ENCODE peak calls at places on chromosomes 13 and 19, in ten cellular contexts. Y, D, V, O, M, E, H, N, R and P are unnamed samples.

GRCh38 chr13:75052616-75053015 is 429.4 kb downstream of the TBC1D4 start:
- DNase-seq in Y (no peak), D (no peak), V (no peak), O (no peak), M (no peak), E (no peak), H (no peak), N (no peak), R (no peak), P (no peak)

GRCh38 chr13:43369319-43369718 is 345.9 kb downstream of the DNAJC15 start:
- DNase-seq in Y (no peak), D (no peak), V (no peak), O (no peak), M (no peak), E (no peak), H (no peak), N (no peak), R (no peak), P (no peak)

GRCh38 chr13:40982772-40983171 is 36.3 kb downstream of the ELF1 start:
- DNase-seq in Y (no peak), D (no peak), V (peak; percentile 41), O (no peak), M (no peak), E (no peak), H (no peak), N (peak; percentile 84), R (no peak), P (peak; percentile 83)

GRCh38 chr13:113724780-113725315 is 34.2 kb upstream of the TMEM255B start:
- DNase-seq in Y (peak; percentile 72), D (peak; percentile 49), V (peak; percentile 73), O (peak; percentile 76), M (peak; percentile 49), E (no peak), H (peak; percentile 89), N (peak; percentile 12), R (peak; percentile 53), P (peak; percentile 96)

GRCh38 chr13:44816701-44817684 is 172.3 kb downstream of the NUFIP1 start:
- DNase-seq in Y (no peak), D (peak; percentile 22), V (no peak), O (no peak), M (no peak), E (no peak), H (no peak), N (no peak), R (no peak), P (no peak)

GRCh38 chr19:2394669-2395292 is 32.6 kb downstream of the TIMM13 start:
- DNase-seq in Y (no peak), D (no peak), V (peak; percentile 72), O (no peak), M (no peak), E (no peak), H (no peak), N (peak; percentile 38), R (peak; percentile 76), P (no peak)

GRCh38 chr13:38090913-38091312 is 221.3 kb upstream of the TRPC4 start:
- DNase-seq in Y (no peak), D (no peak), V (no peak), O (no peak), M (no peak), E (no peak), H (no peak), N (no peak), R (no peak), P (no peak)

GRCh38 chr13:23349127-23349897 is 84.2 kb downstream of the SACS start:
- DNase-seq in Y (no peak), D (no peak), V (no peak), O (no peak), M (no peak), E (no peak), H (no peak), N (no peak), R (no peak), P (no peak)

GRCh38 chr19:14300281-14300680 is 81.0 kb upstream of the ADGRE5 start:
- DNase-seq in Y (no peak), D (no peak), V (peak; percentile 10), O (no peak), M (no peak), E (no peak), H (no peak), N (no peak), R (no peak), P (no peak)

DNA sequence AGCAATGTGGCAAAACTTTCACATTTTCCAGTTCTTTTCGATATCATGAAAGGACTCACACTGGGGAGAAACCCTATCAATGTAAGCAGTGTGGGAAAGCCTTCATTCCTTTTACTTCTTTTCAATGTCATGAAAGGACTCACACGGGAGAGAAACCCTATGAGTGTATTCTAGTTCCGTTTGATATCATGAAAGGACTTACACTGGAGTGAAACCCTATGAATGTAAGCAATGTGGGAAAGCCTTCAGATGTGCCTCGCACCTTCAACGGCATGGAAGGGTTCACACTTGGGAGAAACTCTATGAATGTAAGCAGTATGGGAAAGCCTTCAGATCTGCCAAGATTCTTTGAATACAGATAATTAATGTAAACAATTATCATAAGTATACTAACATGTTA is 14.5 kb upstream of the ZNF763 start:
- DNase-seq in Y (no peak), D (no peak), V (no peak), O (no peak), M (no peak), E (no peak), H (no peak), N (no peak), R (no peak), P (no peak)
- H3K9me3 ChIP-seq in Y (peaks cover 100% of the 10 kb centered on the region), D (peaks cover 17% of the 10 kb centered on the region), V (peaks cover 98% of the 10 kb centered on the region), O (peaks cover 71% of the 10 kb centered on the region), M (peaks cover 81% of the 10 kb centered on the region), E (peaks cover 82% of the 10 kb centered on the region), H (peaks cover 76% of the 10 kb centered on the region), N (peaks cover 66% of the 10 kb centered on the region), R (peaks cover 21% of the 10 kb centered on the region), P (peaks cover 99% of the 10 kb centered on the region)

GRCh38 chr13:19633340-19634128 is at the start of gene MPHOSPH8:
- DNase-seq in Y (peak; percentile 96), D (peak; percentile 80), V (peak; percentile 97), O (peak; percentile 94), M (peak; percentile 91), E (peak; percentile 99), H (peak; percentile 95), N (peak; percentile 84), R (peak; percentile 88), P (peak; percentile 93)

GRCh38 chr13:19634129-19634740 is 776 bp downstream of the MPHOSPH8 start:
- DNase-seq in Y (peak; percentile 33), D (no peak), V (peak; percentile 28), O (no peak), M (no peak), E (no peak), H (no peak), N (no peak), R (peak; percentile 18), P (peak; percentile 39)

GRCh38 chr13:19632915-19633339 is 532 bp upstream of the MPHOSPH8 start:
- DNase-seq in Y (no peak), D (no peak), V (no peak), O (no peak), M (no peak), E (no peak), H (no peak), N (no peak), R (no peak), P (no peak)
- H3K27ac ChIP-seq in Y (peak overlapping the region; percentile 94), D (peak overlapping the region; percentile 81), V (peak overlapping the region; percentile 90), O (peak overlapping the region; percentile 90), M (peak overlapping the region; percentile 95), E (peak overlapping the region; percentile 95), H (no peak overlapping the region), N (peak overlapping the region; percentile 86), R (peak overlapping the region; percentile 50), P (peak overlapping the region; percentile 90)

DNA sequence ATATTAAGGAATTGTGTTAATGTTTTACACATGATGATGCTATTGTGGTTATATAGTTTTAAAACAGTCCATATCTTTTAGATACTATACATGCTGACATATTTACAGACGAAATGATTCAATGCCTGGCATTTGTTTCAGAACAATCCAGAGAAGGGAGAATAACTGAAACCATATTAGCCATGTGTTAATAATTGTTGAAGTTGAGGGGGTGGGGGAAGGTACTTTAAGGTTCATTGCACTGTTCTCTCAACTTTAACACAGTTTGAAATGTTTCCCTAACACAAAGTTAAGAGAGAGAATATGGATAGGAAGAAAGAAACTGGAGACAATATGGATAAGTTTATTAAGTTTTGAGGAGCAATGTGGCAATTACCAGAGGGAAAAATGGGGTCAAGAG is 5.8 kb downstream of the CRYL1 start:
- DNase-seq in Y (no peak), D (no peak), V (no peak), O (no peak), M (no peak), E (no peak), H (no peak), N (no peak), R (no peak), P (no peak)
- TF ChIP-seq EP300 in Y (no peak), D (no peak), V (no peak), O (no peak), M (no peak), E (no peak), H (no peak), N (no peak), R (no peak), P (no peak)

GRCh38 chr19:21164541-21164940 is 22.7 kb downstream of the ZNF431 start:
- DNase-seq in Y (no peak), D (no peak), V (no peak), O (no peak), M (no peak), E (no peak), H (no peak), N (no peak), R (no peak), P (no peak)
- H3K9me3 ChIP-seq in Y (peaks cover under 1% of the 10 kb centered on the region), D (peaks cover 26% of the 10 kb centered on the region), V (peaks cover 4% of the 10 kb centered on the region), O (no peaks in the 10 kb centered on the region), M (no peaks in the 10 kb centered on the region), E (no peaks in the 10 kb centered on the region), H (no peaks in the 10 kb centered on the region), N (peaks cover 6% of the 10 kb centered on the region), R (no peaks in the 10 kb centered on the region), P (no peaks in the 10 kb centered on the region)

GRCh38 chr19:41861846-41862245 is 1.8 kb downstream of the RPS19 start:
- DNase-seq in Y (no peak), D (no peak), V (no peak), O (no peak), M (no peak), E (no peak), H (no peak), N (no peak), R (no peak), P (no peak)
- H3K27ac ChIP-seq in Y (no peak overlapping the region), D (peak overlapping the region; percentile 90), V (no peak overlapping the region), O (no peak overlapping the region), M (no peak overlapping the region), E (no peak overlapping the region), H (peak overlapping the region; percentile 25), N (peak overlapping the region; percentile 98), R (no peak overlapping the region), P (no peak overlapping the region)

DNA sequence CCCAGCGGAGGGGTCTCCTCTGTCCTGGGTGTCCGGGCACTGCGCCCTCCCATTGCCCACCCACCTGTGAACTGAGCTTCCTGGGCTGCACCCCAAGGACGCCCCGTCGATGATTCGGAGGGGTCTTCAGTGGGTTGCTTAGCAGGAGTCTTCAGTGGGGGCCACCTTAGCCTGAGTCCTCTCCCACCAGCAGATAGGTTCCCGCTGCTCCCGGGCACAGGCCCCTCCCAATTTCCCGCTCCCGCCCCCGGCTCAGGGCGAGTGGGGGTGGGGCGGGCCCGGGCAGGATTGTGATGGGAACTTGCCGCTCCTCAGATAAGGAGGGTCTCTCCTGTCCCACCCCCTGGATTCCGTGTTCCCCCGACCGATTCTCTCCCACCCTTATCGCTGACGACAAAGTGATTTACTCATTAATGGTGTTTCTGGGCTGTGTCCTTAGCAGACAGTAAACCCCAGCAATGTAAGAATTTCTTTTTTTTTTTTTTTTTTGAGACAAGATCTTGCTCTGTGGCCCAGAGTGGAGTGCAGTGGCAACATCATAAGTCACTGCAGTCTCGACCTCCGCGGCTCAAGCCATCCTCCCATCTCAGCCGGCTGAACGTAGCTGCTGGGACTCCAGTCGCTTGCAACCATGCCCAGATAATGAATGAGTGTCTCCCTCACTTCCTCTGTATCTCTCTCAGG is 655 bp upstream of the S1PR5 start:
- DNase-seq in Y (no peak), D (peak; percentile 62), V (no peak), O (no peak), M (no peak), E (no peak), H (peak; percentile 87), N (no peak), R (no peak), P (no peak)
- TF ChIP-seq EP300 in Y (no peak), D (no peak), V (no peak), O (no peak), M (no peak), E (no peak), H (no peak), N (no peak), R (no peak), P (no peak)